ENCODE peak calls at places on chromosomes 1 and 21, in five cellular contexts. Y is activated T-helper 1 cell treated with Interleukin-2 at 50 U/mL for 16 hours; Q is heart left ventricle; Z is activated CD8-positive, alpha-beta memory T cell treated with anti-CD3 and anti-CD28 coated beads, Interleukin-2, amount 50 U/mL, for 4 hours; D is NCI-H1105 treated with DMSO at 0.1 percent for 48 hours. N is an unnamed sample.

GRCh38 chr1:233909195-233909594 is 4.7 kb downstream of the SLC35F3 start:
- DNase-seq in Y (no peak), Q (no peak), Z (no peak), D (no peak), N (peak)

GRCh38 chr21:16533692-16534407 is 804.1 kb downstream of the USP25 start:
- DNase-seq in Y (no peak), Q (no peak), Z (no peak), D (no peak), N (no peak)

GRCh38 chr1:76266762-76267161 is 192.2 kb downstream of the ST6GALNAC3 start:
- DNase-seq in Y (no peak), Q (no peak), Z (no peak), D (no peak), N (no peak)

GRCh38 chr1:119316870-119317416 is 51.6 kb upstream of the HAO2 start:
- DNase-seq in Y (no peak), Q (no peak), Z (no peak), D (no peak), N (no peak)

GRCh38 chr21:35563885-35564451 is 496.4 kb downstream of the SETD4 start:
- DNase-seq in Y (no peak), Q (peak), Z (no peak), D (peak), N (peak)

GRCh38 chr1:198764748-198765147 is 125.9 kb downstream of the PTPRC start:
- DNase-seq in Y (no peak), Q (no peak), Z (no peak), D (no peak), N (peak)

GRCh38 chr21:45655071-45655470 is 11.5 kb downstream of the PCBP3 start:
- DNase-seq in Y (no peak), Q (no peak), Z (no peak), D (no peak), N (peak)

GRCh38 chr1:156114919-156115513 is 505 bp downstream of the LMNA start:
- DNase-seq in Y (no peak), Q (peak), Z (peak), D (peak), N (no peak)

GRCh38 chr1:25442178-25442577 is 11.5 kb downstream of the MACO1 start:
- DNase-seq in Y (no peak), Q (no peak), Z (no peak), D (no peak), N (peak)

GRCh38 chr1:145995148-145995851 is 1.1 kb downstream of the TXNIP start:
- DNase-seq in Y (no peak), Q (no peak), Z (no peak), D (no peak), N (no peak)

GRCh38 chr1:69967245-69967766 is 238.1 kb downstream of the LRRC40 start:
- DNase-seq in Y (no peak), Q (no peak), Z (no peak), D (no peak), N (no peak)

GRCh38 chr1:150650193-150650592 is 20.8 kb upstream of the ENSA start:
- DNase-seq in Y (no peak), Q (no peak), Z (no peak), D (no peak), N (peak)

GRCh38 chr1:6770727-6771567 is 14.3 kb upstream of the CAMTA1 start:
- DNase-seq in Y (no peak), Q (no peak), Z (no peak), D (no peak), N (peak)

GRCh38 chr1:167703557-167703956 is 18.2 kb upstream of the MPZL1 start:
- DNase-seq in Y (no peak), Q (no peak), Z (no peak), D (no peak), N (no peak)

GRCh38 chr1:156347337-156347736 is 9.0 kb downstream of the TSACC start:
- DNase-seq in Y (no peak), Q (no peak), Z (no peak), D (no peak), N (peak)

GRCh38 chr21:42300045-42300583 is 15.1 kb downstream of the TFF3 start:
- DNase-seq in Y (no peak), Q (no peak), Z (no peak), D (no peak), N (no peak)

GRCh38 chr1:37723390-37724078 is 31.2 kb downstream of the CDCA8 start:
- DNase-seq in Y (no peak), Q (peak), Z (no peak), D (no peak), N (peak)

GRCh38 chr1:227922501-227923352 is 25.0 kb downstream of the WNT9A start:
- DNase-seq in Y (no peak), Q (no peak), Z (no peak), D (no peak), N (no peak)

GRCh38 chr21:26067836-26068401 is 102.7 kb downstream of the APP start:
- DNase-seq in Y (no peak), Q (no peak), Z (no peak), D (no peak), N (peak)

GRCh38 chr21:45277101-45278045 is 10.3 kb downstream of the POFUT2 start:
- DNase-seq in Y (no peak), Q (no peak), Z (no peak), D (no peak), N (no peak)

GRCh38 chr1:115595279-115596079 is 46.3 kb upstream of the VANGL1 start:
- DNase-seq in Y (peak), Q (peak), Z (peak), D (peak), N (peak)

GRCh38 chr1:30407862-30408580 is 315.4 kb downstream of the MATN1 start:
- DNase-seq in Y (no peak), Q (no peak), Z (no peak), D (no peak), N (no peak)

GRCh38 chr1:149931212-149931805 is 3.7 kb upstream of the SF3B4 start:
- DNase-seq in Y (no peak), Q (no peak), Z (no peak), D (no peak), N (peak)

GRCh38 chr1:162982364-162982763 is 86.8 kb upstream of the RGS4 start:
- DNase-seq in Y (no peak), Q (no peak), Z (no peak), D (no peak), N (peak)

GRCh38 chr1:3890389-3891328 is 9.4 kb downstream of the C1orf174 start:
- DNase-seq in Y (no peak), Q (no peak), Z (no peak), D (no peak), N (no peak)

GRCh38 chr1:155873860-155874259 is 14.5 kb downstream of the SYT11 start:
- DNase-seq in Y (no peak), Q (no peak), Z (no peak), D (peak), N (peak)

GRCh38 chr1:204991342-204991844 is 51.6 kb upstream of the CNTN2 start:
- DNase-seq in Y (no peak), Q (no peak), Z (no peak), D (no peak), N (no peak)

GRCh38 chr1:9942399-9942938 is 722 bp downstream of the LZIC start:
- DNase-seq in Y (no peak), Q (no peak), Z (no peak), D (peak), N (peak)

GRCh38 chr1:43705982-43706597 is 1.2 kb upstream of the ST3GAL3 start:
- DNase-seq in Y (no peak), Q (no peak), Z (no peak), D (no peak), N (no peak)

GRCh38 chr1:21349693-21350092 is 59.4 kb upstream of the ECE1 start:
- DNase-seq in Y (no peak), Q (no peak), Z (no peak), D (no peak), N (no peak)

N was measured in choroid plexus epithelial cell.